ENCODE peak calls at places on chromosomes 2 and 18, in four cellular contexts. Y is GM12878, Z is H1, T is HepG2. N is an unnamed sample.

GRCh38 chr2:141055526-141055925 is 1075.3 kb downstream of the LRP1B start:
- DNase-seq in Y (no peak), Z (no peak), T (no peak), N (no peak)

GRCh38 chr18:58045265-58046086 is 1.4 kb downstream of the NEDD4L start:
- DNase-seq in T (peak; percentile 41), Y (no peak), Z (no peak), N (no peak)

GRCh38 chr2:165903406-165903805 is 50.2 kb downstream of the TTC21B start:
- DNase-seq in Z (no peak), Y (no peak), T (no peak), N (no peak)

GRCh38 chr2:120766758-120767351 is 31.2 kb downstream of the GLI2 start:
- DNase-seq in Z (no peak), T (no peak), Y (no peak), N (no peak)

GRCh38 chr18:36374262-36374661 is 76.7 kb downstream of the FHOD3 start:
- DNase-seq in Z (no peak), Y (no peak), T (no peak), N (no peak)

GRCh38 chr2:236568068-236568921 is 1.3 kb upstream of the ACKR3 start:
- DNase-seq in Z (no peak), Y (no peak), T (no peak), N (no peak)

GRCh38 chr2:135337066-135337465 is 194.0 kb downstream of the ZRANB3 start:
- DNase-seq in T (no peak), Y (no peak), Z (no peak), N (no peak)

GRCh38 chr2:199738723-199739412 is 112.1 kb downstream of the FTCDNL1 start:
- DNase-seq in T (peak; percentile 82), Y (no peak), Z (no peak), N (no peak)

GRCh38 chr18:63119647-63120046 is 199.9 kb downstream of the BCL2 start:
- DNase-seq in Y (no peak), T (peak; percentile 6), Z (peak; percentile 3), N (no peak)

GRCh38 chr2:7007846-7008741 is 90.9 kb downstream of the RNF144A start:
- DNase-seq in Y (peak; percentile 16), T (no peak), Z (no peak), N (peak; percentile 81)

GRCh38 chr2:164835302-164835701 is 6.3 kb downstream of the COBLL1 start:
- DNase-seq in Y (no peak), Z (no peak), T (no peak), N (no peak)

GRCh38 chr18:79781331-79781941 is 16.3 kb upstream of the KCNG2 start:
- DNase-seq in T (peak; percentile 19), Z (no peak), Y (no peak), N (no peak)

GRCh38 chr2:3601561-3602271 is 6.8 kb downstream of the COLEC11 start:
- DNase-seq in Y (no peak), T (no peak), Z (no peak), N (peak; percentile 90)

GRCh38 chr2:177692828-177693269 is 300.3 kb downstream of the AGPS start:
- DNase-seq in Y (no peak), T (no peak), Z (no peak), N (peak; percentile 46)

GRCh38 chr2:184646177-184646576 is 47.8 kb downstream of the ZNF804A start:
- DNase-seq in Y (no peak), T (no peak), Z (no peak), N (no peak)

GRCh38 chr2:196274387-196274809 is 103.0 kb upstream of the STK17B start:
- DNase-seq in T (no peak), Y (no peak), Z (no peak), N (no peak)

GRCh38 chr18:37393221-37393828 is 172.3 kb downstream of the CELF4 start:
- DNase-seq in T (no peak), Z (no peak), Y (no peak), N (no peak)

GRCh38 chr2:136384541-136385303 is 266.8 kb upstream of the CXCR4 start:
- DNase-seq in Z (no peak), Y (no peak), T (peak; percentile 35), N (peak; percentile 24)

GRCh38 chr2:70443726-70444125 is 109.9 kb downstream of the TGFA start:
- DNase-seq in T (no peak), Z (no peak), Y (no peak), N (no peak)

GRCh38 chr18:36296591-36297418 is 708 bp upstream of the FHOD3 start:
- DNase-seq in Z (peak; percentile 73), T (peak; percentile 32), Y (no peak), N (peak; percentile 67)

GRCh38 chr18:21262244-21262643 is 20.2 kb downstream of the GREB1L start:
- DNase-seq in Z (no peak), T (no peak), Y (no peak), N (no peak)

GRCh38 chr2:138445227-138445626 is 56.3 kb upstream of the SPOPL start:
- DNase-seq in Y (no peak), T (no peak), Z (no peak), N (no peak)

GRCh38 chr2:222859786-222860726 is 780 bp upstream of the ACSL3 start:
- DNase-seq in Y (no peak), Z (no peak), T (peak; percentile 72), N (peak; percentile 52)

GRCh38 chr2:227335713-227336112 is 10.7 kb downstream of the MFF start:
- DNase-seq in Y (no peak), Z (no peak), T (no peak), N (no peak)

GRCh38 chr2:227341553-227341952 is 16.5 kb downstream of the MFF start:
- DNase-seq in Z (no peak), Y (no peak), T (no peak), N (no peak)

GRCh38 chr2:227340106-227340505 is 15.1 kb downstream of the MFF start:
- DNase-seq in T (no peak), Z (no peak), Y (no peak), N (no peak)

GRCh38 chr2:227339098-227339599 is 14.1 kb downstream of the MFF start:
- DNase-seq in Y (no peak), Z (no peak), T (peak; percentile 80), N (no peak)
- TF ChIP-seq CBX5 in Y (no peak), Z (no peak), T (no peak), N (no peak)

GRCh38 chr18:50880108-50880465 is 1.2 kb downstream of the ME2 start:
- DNase-seq in T (no peak), Z (no peak), Y (no peak), N (no peak)
- TF ChIP-seq SP1 in T (no peak), Z (no peak), Y (no peak), N (no peak)

GRCh38 chr18:23352042-23352441 is 101.0 kb upstream of the RIOK3 start:
- DNase-seq in T (no peak), Z (no peak), Y (no peak), N (no peak)
- TF ChIP-seq CBX5 in T (no peak), Z (no peak), Y (no peak), N (no peak)

GRCh38 chr2:130762910-130763385 is 7.6 kb downstream of the AMER3 start:
- DNase-seq in Y (no peak), Z (no peak), T (no peak), N (no peak)

GRCh38 chr2:130760754-130761751 is 5.7 kb downstream of the AMER3 start:
- DNase-seq in T (no peak), Z (no peak), Y (no peak), N (no peak)

GRCh38 chr2:130763405-130763804 is 8.1 kb downstream of the AMER3 start:
- DNase-seq in Z (no peak), Y (no peak), T (no peak), N (no peak)

GRCh38 chr2:130762031-130762909 is 6.9 kb downstream of the AMER3 start:
- DNase-seq in Y (no peak), T (no peak), Z (no peak), N (no peak)

GRCh38 chr2:130759906-130760753 is 4.8 kb downstream of the AMER3 start:
- DNase-seq in Z (no peak), Y (no peak), T (no peak), N (no peak)
- TF ChIP-seq SP1 in Z (no peak), Y (no peak), T (no peak), N (no peak)

DNA sequence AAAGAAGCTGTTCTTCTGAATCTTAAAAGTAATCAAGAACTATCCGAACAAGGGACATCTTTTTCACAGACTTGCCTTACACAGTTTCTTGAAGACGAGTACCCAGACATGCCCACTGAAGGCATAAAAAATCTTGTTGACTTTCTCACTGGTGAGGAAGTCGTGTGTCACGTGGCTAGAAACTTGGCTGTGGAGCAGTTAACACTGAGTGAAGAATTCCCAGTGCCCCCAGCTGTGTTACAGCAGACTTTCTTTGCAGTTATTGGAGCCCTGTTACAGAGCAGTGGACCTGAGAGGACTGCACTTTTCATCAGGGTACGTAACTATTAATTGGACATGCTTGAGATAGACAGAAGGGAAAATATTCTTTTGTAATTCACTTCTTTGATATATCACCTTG is 2.4 kb downstream of the MRPL44 start:
- DNase-seq in T (no peak), Z (no peak), Y (no peak), N (no peak)
- TF ChIP-seq CBX5 in T (no peak), Z (no peak), Y (no peak), N (no peak)

GRCh38 chr2:208254118-208254870 is 577 bp downstream of the IDH1 start:
- DNase-seq in Y (peak; percentile 41), T (peak; percentile 94), Z (peak; percentile 83), N (peak; percentile 77)

GRCh38 chr2:208252766-208253492 is 1.9 kb downstream of the IDH1 start:
- DNase-seq in T (peak; percentile 48), Y (no peak), Z (no peak), N (no peak)

GRCh38 chr2:208255557-208256106 is 761 bp upstream of the IDH1 start:
- DNase-seq in Z (no peak), T (no peak), Y (no peak), N (no peak)

GRCh38 chr2:208254871-208255556 is at the start of gene IDH1:
- DNase-seq in Z (peak; percentile 83), Y (peak; percentile 60), T (peak; percentile 94), N (peak; percentile 94)

DNA sequence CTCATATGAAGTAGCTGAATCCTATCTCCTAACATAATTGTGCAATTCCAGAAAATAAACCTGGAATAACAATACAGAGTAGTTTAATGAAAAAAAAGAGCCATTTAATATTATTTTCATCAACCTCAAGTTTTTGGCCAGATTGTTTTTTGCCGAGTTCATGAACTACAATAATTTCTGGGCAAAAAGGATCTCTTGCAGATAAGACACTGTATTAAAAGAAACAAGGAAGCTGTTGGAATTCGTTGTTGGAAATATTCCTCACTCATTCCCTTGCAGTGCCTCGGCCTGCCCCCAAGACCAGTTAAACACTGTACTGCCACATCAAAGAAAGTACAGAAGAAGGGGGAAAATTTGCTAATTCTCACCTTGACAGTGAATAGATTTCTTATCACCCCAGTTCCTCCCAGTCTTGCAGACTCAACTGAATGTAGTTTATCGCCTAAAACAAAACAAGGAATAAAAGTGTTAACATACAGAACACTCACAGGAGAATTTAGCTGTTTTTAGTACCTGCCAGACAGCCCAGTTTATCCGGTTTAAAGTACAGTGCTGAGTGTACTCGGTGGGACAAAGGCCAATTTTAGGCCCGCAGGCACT is 1.3 kb downstream of the IDH1 start:
- DNase-seq in Z (no peak), Y (no peak), T (no peak), N (no peak)
- TF ChIP-seq SP1 in Z (no peak), Y (no peak), T (no peak), N (no peak)

N was measured in K562.